ENCODE peak calls at places on chromosomes 1 and 21, in seven cellular contexts. D is body of pancreas, P is esophagus squamous epithelium, X is lower leg skin, Y is sigmoid colon, Q is suprapubic skin, V is HCT116. L is an unnamed sample.

GRCh38 chr1:44826375-44827196 is 16.5 kb downstream of the PTCH2 start:
- DNase-seq in D (peak; percentile 14), P (no peak), X (no peak), Y (peak; percentile 79), Q (peak; percentile 77), V (no peak), L (no peak)

GRCh38 chr1:68378296-68379084 is 71.3 kb downstream of the RPE65 start:
- DNase-seq in D (no peak), P (no peak), X (no peak), Y (no peak), Q (no peak), V (peak; percentile 77), L (no peak)

GRCh38 chr1:89987170-89987819 is 7.6 kb upstream of the ZNF326 start:
- DNase-seq in D (peak; percentile 60), P (no peak), X (peak; percentile 68), Y (no peak), Q (no peak), V (peak; percentile 71), L (peak; percentile 67)

GRCh38 chr1:58508629-58509028 is 37.9 kb downstream of the OMA1 start:
- DNase-seq in D (no peak), P (no peak), X (no peak), Y (no peak), Q (no peak), V (no peak), L (no peak)

GRCh38 chr1:189657715-189658114 is 819.9 kb downstream of the BRINP3 start:
- DNase-seq in D (no peak), P (no peak), X (no peak), Y (no peak), Q (no peak), V (peak; percentile 45), L (no peak)

GRCh38 chr1:232538943-232539302 is 91.0 kb downstream of the SIPA1L2 start:
- DNase-seq in D (no peak), P (no peak), X (no peak), Y (no peak), Q (no peak), V (no peak), L (no peak)

GRCh38 chr21:25871566-25871965 is 136.8 kb downstream of the GABPA start:
- DNase-seq in D (no peak), P (no peak), X (no peak), Y (no peak), Q (no peak), V (no peak), L (no peak)

GRCh38 chr1:172948457-172948856 is 102.3 kb downstream of the TNFSF18 start:
- DNase-seq in D (no peak), P (no peak), X (no peak), Y (no peak), Q (no peak), V (no peak), L (peak; percentile 43)

GRCh38 chr1:85093644-85094043 is 45.3 kb upstream of the MCOLN3 start:
- DNase-seq in D (no peak), P (no peak), X (no peak), Y (no peak), Q (no peak), V (no peak), L (no peak)

GRCh38 chr21:46393941-46394818 is 64.5 kb upstream of the DIP2A start:
- DNase-seq in D (no peak), P (no peak), X (no peak), Y (no peak), Q (no peak), V (no peak), L (no peak)
- TF ChIP-seq POLR2A in D (no peak), P (no peak), X (no peak), Y (no peak), Q (no peak), V (no peak), L (no peak)

DNA sequence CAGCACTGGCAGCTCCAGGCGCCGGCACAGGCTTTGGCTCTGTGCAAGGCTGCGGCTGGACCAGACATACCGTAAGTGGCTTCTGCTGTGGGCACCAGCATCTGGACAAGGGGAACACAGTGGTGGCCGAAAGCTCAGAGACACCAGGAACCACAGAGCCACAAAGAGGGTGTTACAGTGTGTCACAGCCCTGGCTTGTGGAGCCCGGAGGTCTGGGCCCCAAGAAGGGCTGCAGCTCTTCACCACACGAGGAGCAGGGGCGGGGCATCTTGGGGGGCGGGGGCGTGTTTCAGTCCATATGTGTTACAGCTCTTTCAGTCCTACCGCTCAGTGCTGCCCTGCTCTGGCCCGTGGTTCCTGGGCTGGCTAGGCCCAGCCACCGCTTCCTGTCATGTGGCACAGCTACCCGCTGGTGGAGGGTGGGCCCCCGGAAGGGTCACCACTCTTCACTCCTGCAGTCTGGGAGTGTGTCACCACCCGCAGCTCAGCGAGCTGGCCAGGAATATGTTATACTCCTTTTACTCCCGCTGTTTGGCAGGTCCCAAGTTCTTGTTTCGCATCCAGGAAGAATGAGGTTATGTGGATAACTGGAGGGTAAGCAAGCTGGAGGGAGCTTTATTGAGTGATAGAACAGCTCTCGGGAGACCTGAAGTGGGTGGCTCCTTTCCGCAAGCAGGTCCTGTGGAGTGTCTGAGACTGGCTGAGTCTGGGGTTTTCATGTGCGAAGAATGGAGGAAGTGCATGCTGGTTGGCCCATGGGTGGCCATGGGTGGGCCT is 3.3 kb upstream of the LSM10 start:
- DNase-seq in D (no peak), P (peak; percentile 49), X (peak; percentile 84), Y (peak; percentile 87), Q (peak; percentile 93), V (peak; percentile 95), L (peak; percentile 67)
- TF ChIP-seq POLR2A in D (no peak), P (no peak), X (no peak), Y (peak; percentile 8), Q (no peak), V (peak; percentile 98), L (peak; percentile 53)

GRCh38 chr1:167935252-167936067 is 1.0 kb upstream of the DCAF6 start:
- DNase-seq in D (peak; percentile 24), P (no peak), X (no peak), Y (peak; percentile 65), Q (no peak), V (no peak), L (peak; percentile 18)
- TF ChIP-seq POLR2A in D (peak; percentile 87), P (no peak), X (no peak), Y (peak; percentile 85), Q (no peak), V (peak; percentile 29), L (peak; percentile 94)

GRCh38 chr21:29117372-29117955 is 13.0 kb upstream of the MAP3K7CL start:
- DNase-seq in D (no peak), P (no peak), X (no peak), Y (no peak), Q (no peak), V (no peak), L (no peak)

GRCh38 chr21:29124645-29125044 is 5.8 kb upstream of the MAP3K7CL start:
- DNase-seq in D (no peak), P (no peak), X (no peak), Y (no peak), Q (no peak), V (no peak), L (no peak)

GRCh38 chr21:29125199-29125598 is 5.2 kb upstream of the MAP3K7CL start:
- DNase-seq in D (no peak), P (no peak), X (no peak), Y (no peak), Q (no peak), V (no peak), L (no peak)

GRCh38 chr21:29125979-29126378 is 4.5 kb upstream of the MAP3K7CL start:
- DNase-seq in D (no peak), P (no peak), X (no peak), Y (no peak), Q (no peak), V (no peak), L (no peak)

GRCh38 chr21:29121759-29122158 is 8.7 kb upstream of the MAP3K7CL start:
- DNase-seq in D (no peak), P (no peak), X (no peak), Y (no peak), Q (no peak), V (no peak), L (no peak)
- TF ChIP-seq POLR2A in D (no peak), P (no peak), X (no peak), Y (no peak), Q (no peak), V (no peak), L (no peak)

GRCh38 chr1:212791676-212792395 is at the start of the genes NSL1 and TATDN3:
- DNase-seq in D (peak; percentile 90), P (peak; percentile 40), X (peak; percentile 82), Y (peak; percentile 94), Q (peak; percentile 93), V (peak; percentile 88), L (peak; percentile 70)
- TF ChIP-seq POLR2A in D (peak; percentile 69), P (no peak), X (no peak), Y (peak; percentile 73), Q (no peak), V (peak; percentile 59), L (peak; percentile 84)

DNA sequence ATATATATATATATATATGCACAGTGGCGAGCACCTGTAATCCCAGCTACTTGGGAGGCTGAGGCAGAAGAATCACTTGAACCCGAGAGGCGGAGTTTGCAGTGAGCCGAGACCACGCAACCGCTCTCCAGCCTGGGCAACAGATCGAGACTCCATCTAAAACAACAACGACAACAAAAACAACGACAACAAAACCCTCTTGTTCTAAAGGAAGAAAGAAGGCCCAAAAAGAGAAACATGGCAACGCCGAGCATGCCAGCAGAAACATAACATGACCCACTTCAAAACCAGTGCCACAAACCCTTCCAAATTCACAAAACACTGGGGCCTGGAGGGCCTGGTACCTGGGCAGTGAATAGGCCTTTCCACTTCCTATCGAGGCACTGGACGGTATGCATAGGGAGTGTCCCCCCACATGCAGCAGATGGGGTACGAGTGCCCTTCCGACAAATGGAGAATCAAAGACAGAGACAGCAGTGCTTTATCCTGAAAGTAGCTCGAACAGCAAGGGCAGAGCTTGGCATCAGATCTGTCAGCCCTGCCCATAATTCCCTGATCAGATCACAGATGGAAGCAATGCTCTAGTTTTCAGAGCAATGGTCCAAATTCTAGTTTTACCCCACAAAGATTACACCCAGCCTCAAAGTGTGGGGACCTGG is 52.0 kb downstream of the TOMM20 start:
- DNase-seq in D (no peak), P (no peak), X (no peak), Y (no peak), Q (no peak), V (no peak), L (no peak)
- TF ChIP-seq POLR2A in D (no peak), P (no peak), X (no peak), Y (no peak), Q (no peak), V (no peak), L (no peak)